ENCODE peak calls at places on chromosomes 2 and 18, in six cellular contexts. W is endothelial cell of umbilical vein, I is stomach, F is HCT116, X is testis, V is prostate gland. M is an unnamed sample.

GRCh38 chr2:15363142-15363541 is 198.0 kb downstream of the NBAS start:
- DNase-seq in W (no peak), I (no peak), F (no peak), X (no peak), V (no peak), M (no peak)

GRCh38 chr2:222651721-222652420 is 4.0 kb downstream of the FARSB start:
- DNase-seq in W (no peak), I (no peak), F (no peak), X (no peak), V (no peak), M (no peak)

GRCh38 chr18:57438669-57439616 is 3.8 kb downstream of the ONECUT2 start:
- DNase-seq in W (no peak), I (no peak), F (no peak), X (no peak), V (no peak), M (no peak)

GRCh38 chr2:191846787-191847620 is at the start of gene CAVIN2:
- DNase-seq in W (peak), I (peak), F (no peak), X (peak), V (peak), M (peak)

GRCh38 chr18:23437357-23438045 is 15.6 kb upstream of the RIOK3 start:
- DNase-seq in W (peak), I (peak), F (peak), X (peak), V (peak), M (peak)

GRCh38 chr2:74597456-74597855 is 42.9 kb downstream of the DOK1 start:
- DNase-seq in W (no peak), I (no peak), F (no peak), X (no peak), V (no peak), M (no peak)

GRCh38 chr2:229445013-229445412 is 173.9 kb upstream of the PID1 start:
- DNase-seq in W (peak), I (peak), F (peak), X (peak), V (peak), M (peak)

GRCh38 chr2:198706683-198707082 is 751.1 kb downstream of the SATB2 start:
- DNase-seq in W (no peak), I (no peak), F (no peak), X (no peak), V (no peak), M (no peak)

GRCh38 chr2:42492691-42493467 is 903 bp downstream of the KCNG3 start:
- DNase-seq in W (no peak), I (no peak), F (no peak), X (peak), V (no peak), M (no peak)

GRCh38 chr2:16325613-16326510 is 339.8 kb downstream of the CYRIA start:
- DNase-seq in W (no peak), I (no peak), F (no peak), X (no peak), V (no peak), M (no peak)

GRCh38 chr18:12569791-12570190 is 88.1 kb downstream of the SPIRE1 start:
- DNase-seq in W (no peak), I (no peak), F (no peak), X (no peak), V (no peak), M (no peak)

GRCh38 chr2:86094229-86094628 is 11.5 kb downstream of the POLR1A start:
- DNase-seq in W (no peak), I (no peak), F (no peak), X (no peak), V (no peak), M (no peak)
- H3K4me3 ChIP-seq in W (no peak), I (no peak), F (no peak), X (no peak), V (no peak), M (no peak)

GRCh38 chr2:20225294-20226151 is 593 bp upstream of the SDC1 start:
- DNase-seq in W (peak), I (peak), F (peak), X (peak), V (peak), M (peak)

GRCh38 chr2:20226152-20226545 is 1.2 kb upstream of the SDC1 start:
- DNase-seq in W (no peak), I (no peak), F (no peak), X (no peak), V (no peak), M (no peak)

GRCh38 chr2:20223345-20224190 is 1.4 kb downstream of the SDC1 start:
- DNase-seq in W (peak), I (peak), F (no peak), X (peak), V (no peak), M (no peak)

GRCh38 chr2:20224191-20224715 is 677 bp downstream of the SDC1 start:
- DNase-seq in W (no peak), I (no peak), F (no peak), X (no peak), V (no peak), M (no peak)

GRCh38 chr2:20224716-20225293 is at the start of gene SDC1:
- DNase-seq in W (peak), I (peak), F (no peak), X (peak), V (peak), M (peak)
- TF ChIP-seq POLR2A in W (no peak), I (no peak), F (no peak), X (no peak), V (peak), M (no peak)

DNA sequence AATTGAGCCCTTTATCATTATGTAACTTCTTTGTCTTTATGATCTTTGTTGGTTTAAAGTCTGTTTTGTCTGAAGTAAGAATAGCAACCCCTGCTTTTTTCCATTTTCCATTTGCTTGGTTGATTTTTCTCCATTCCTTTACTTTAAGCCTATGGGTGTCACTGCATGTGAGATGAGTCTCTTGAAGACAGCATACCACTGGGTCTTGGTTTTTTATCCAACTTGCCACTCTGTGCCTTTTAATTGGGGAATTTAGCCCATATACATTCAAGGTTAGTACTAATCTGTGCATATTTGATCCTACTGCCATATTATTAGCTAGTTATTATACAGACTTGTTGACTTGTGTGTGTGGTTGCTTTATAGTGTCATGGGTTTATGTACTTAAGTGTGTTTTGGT is 89.6 kb downstream of the NBEAL1 start:
- DNase-seq in W (no peak), I (no peak), F (no peak), X (no peak), V (no peak), M (no peak)
- H3K27ac ChIP-seq in W (no peak), I (no peak), F (no peak), X (no peak), V (no peak), M (no peak)

DNA sequence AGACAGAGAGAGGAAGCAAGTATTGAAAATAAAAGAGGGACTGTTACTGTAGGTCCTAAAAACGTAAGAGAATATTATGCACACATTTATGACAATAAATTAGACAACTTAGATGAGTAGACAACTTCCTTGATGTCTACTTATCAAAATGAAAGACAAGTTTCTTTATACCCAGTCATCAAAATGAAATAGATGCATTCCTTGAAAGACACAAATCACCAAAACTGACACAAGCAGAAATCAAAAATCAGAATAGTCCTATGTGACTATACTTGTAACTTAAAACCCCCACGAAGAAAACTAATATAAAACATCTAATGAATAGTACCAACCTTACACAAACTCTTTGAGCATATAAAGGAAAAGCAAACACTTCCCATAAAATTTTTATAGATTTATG is 14.5 kb downstream of the RTN4 start:
- DNase-seq in W (no peak), I (no peak), F (no peak), X (no peak), V (no peak), M (no peak)
- H3K4me3 ChIP-seq in W (no peak), I (no peak), F (no peak), X (no peak), V (no peak), M (no peak)

GRCh38 chr18:9643549-9643948 is 29.2 kb upstream of the PPP4R1 start:
- DNase-seq in W (peak), I (no peak), F (peak), X (no peak), V (peak), M (peak)
- TF ChIP-seq POLR2A in W (no peak), I (no peak), F (no peak), X (no peak), V (no peak), M (no peak)

GRCh38 chr2:69731147-69731546 is 10.8 kb upstream of the ANXA4 start:
- DNase-seq in W (no peak), I (no peak), F (no peak), X (no peak), V (no peak), M (no peak)
- H3K27ac ChIP-seq in W (no peak), I (no peak), F (no peak), X (no peak), V (no peak), M (no peak)

M was measured in uterus.